ENCODE peak calls at places on chromosomes 7 and 10, in eight cellular contexts. V, O, H, N, W, B, L and Q are unnamed samples.

GRCh38 chr10:83164134-83164533 is 975.2 kb upstream of the GHITM start:
- DNase-seq in N (no peak), B (no peak), O (no peak), W (no peak), V (peak), L (no peak), H (no peak), Q (no peak)

GRCh38 chr10:125911990-125912389 is 15.6 kb downstream of the FANK1 start:
- DNase-seq in L (no peak), W (peak), B (peak), N (peak), O (no peak), V (no peak), H (no peak), Q (no peak)

GRCh38 chr7:156618791-156619367 is 21.7 kb upstream of the RNF32 start:
- DNase-seq in B (no peak), W (no peak), N (no peak), V (no peak), O (no peak), L (no peak), H (no peak), Q (peak)

GRCh38 chr10:59177031-59177861 is 803 bp downstream of the PHYHIPL start:
- DNase-seq in W (peak), H (peak), B (peak), O (peak), N (no peak), V (peak), L (peak), Q (peak)

GRCh38 chr10:61284222-61284890 is 168.8 kb downstream of the TMEM26 start:
- DNase-seq in V (peak), N (no peak), H (peak), L (peak), O (peak), B (no peak), W (no peak), Q (peak)

GRCh38 chr10:131961777-131962450 is 19.8 kb downstream of the BNIP3 start:
- DNase-seq in V (no peak), W (no peak), B (peak), H (no peak), N (no peak), O (no peak), L (no peak), Q (no peak)

GRCh38 chr10:131211965-131212619 is 99.4 kb downstream of the TCERG1L start:
- DNase-seq in V (no peak), W (no peak), H (no peak), L (no peak), B (no peak), N (no peak), O (no peak), Q (no peak)

GRCh38 chr10:112834661-112835060 is 115.4 kb upstream of the TCF7L2 start:
- DNase-seq in N (peak), W (no peak), B (no peak), V (no peak), L (no peak), H (no peak), O (no peak), Q (no peak)

GRCh38 chr7:150852371-150852905 is at the start of gene AOC1:
- DNase-seq in V (no peak), N (peak), O (no peak), W (no peak), B (no peak), H (no peak), L (peak), Q (no peak)

GRCh38 chr7:41885078-41885477 is 182.2 kb upstream of the INHBA start:
- DNase-seq in V (peak), N (no peak), W (no peak), H (peak), L (no peak), O (no peak), B (no peak), Q (no peak)

GRCh38 chr7:2172311-2173183 is 60.2 kb downstream of the MAD1L1 start:
- DNase-seq in V (peak), O (peak), L (no peak), B (peak), H (peak), N (peak), W (no peak), Q (no peak)

GRCh38 chr7:112192236-112193154 is 13.7 kb downstream of the DOCK4 start:
- DNase-seq in H (peak), B (no peak), O (no peak), V (peak), L (no peak), W (no peak), N (no peak), Q (no peak)

GRCh38 chr10:129932182-129932581 is 31.9 kb downstream of the EBF3 start:
- DNase-seq in O (no peak), L (no peak), W (no peak), V (no peak), H (no peak), N (peak), B (no peak), Q (no peak)

GRCh38 chr10:100653957-100654834 is 91.2 kb upstream of the PAX2 start:
- DNase-seq in V (peak), H (no peak), W (no peak), N (no peak), L (peak), B (no peak), O (no peak), Q (peak)

GRCh38 chr10:98391578-98391991 is 23.4 kb downstream of the PYROXD2 start:
- DNase-seq in B (peak), N (no peak), H (peak), L (no peak), V (no peak), W (no peak), O (no peak), Q (no peak)

GRCh38 chr10:74967850-74968620 is 141.6 kb downstream of the KAT6B start:
- DNase-seq in L (peak), O (no peak), H (peak), N (no peak), V (no peak), W (no peak), B (no peak), Q (no peak)

GRCh38 chr7:107703872-107704271 is 40.1 kb upstream of the CBLL1 start:
- DNase-seq in L (no peak), W (no peak), V (no peak), N (no peak), B (no peak), O (no peak), H (no peak), Q (no peak)

GRCh38 chr7:5143935-5144903 is 45.8 kb upstream of the WIPI2 start:
- DNase-seq in W (no peak), V (peak), L (peak), H (no peak), O (no peak), N (no peak), B (peak), Q (no peak)

GRCh38 chr7:20514364-20514763 is 101.1 kb upstream of the ABCB5 start:
- DNase-seq in V (peak), L (no peak), H (peak), B (peak), N (no peak), W (no peak), O (no peak), Q (peak)

GRCh38 chr7:96649981-96650380 is 59.7 kb downstream of the SEM1 start:
- DNase-seq in H (peak), W (no peak), B (no peak), L (no peak), O (no peak), N (no peak), V (peak), Q (no peak)

GRCh38 chr10:37952051-37952815 is 24.2 kb downstream of the ZNF25 start:
- DNase-seq in O (no peak), N (no peak), B (no peak), L (no peak), V (no peak), H (no peak), W (no peak), Q (no peak)

GRCh38 chr7:27168265-27168947 is 3.1 kb upstream of the HOXA9 start:
- DNase-seq in O (no peak), L (peak), W (no peak), H (no peak), B (no peak), N (peak), V (no peak), Q (peak)

GRCh38 chr10:70441877-70442205 is 360 bp upstream of the NODAL start:
- DNase-seq in N (no peak), V (no peak), H (peak), L (peak), W (no peak), B (no peak), O (no peak), Q (no peak)

GRCh38 chr7:36653671-36654355 is 70.5 kb downstream of the AOAH start:
- DNase-seq in B (no peak), W (no peak), V (no peak), H (no peak), L (peak), O (no peak), N (no peak), Q (no peak)

GRCh38 chr7:81603-82342 is 110.6 kb upstream of the FAM20C start:
- DNase-seq in H (peak), O (no peak), V (no peak), B (no peak), N (no peak), W (no peak), L (no peak), Q (no peak)

GRCh38 chr10:119418401-119418800 is 124.1 kb downstream of the RGS10 start:
- DNase-seq in N (no peak), H (no peak), L (no peak), V (no peak), W (no peak), O (no peak), B (no peak), Q (no peak)

GRCh38 chr10:97422921-97423420 is 3.0 kb upstream of the PGAM1 start:
- DNase-seq in W (no peak), V (peak), N (no peak), O (no peak), L (no peak), B (no peak), H (peak), Q (no peak)

GRCh38 chr7:157211710-157212109 is 73.0 kb downstream of the UBE3C start:
- DNase-seq in O (peak), B (no peak), H (no peak), L (no peak), V (peak), N (no peak), W (no peak), Q (no peak)

GRCh38 chr7:148495614-148496013 is 95.0 kb upstream of the C7orf33 start:
- DNase-seq in O (no peak), W (no peak), N (no peak), H (no peak), V (no peak), L (no peak), B (no peak), Q (no peak)

GRCh38 chr7:24828871-24829661 is 71.8 kb upstream of the GSDME start:
- DNase-seq in B (no peak), W (no peak), V (peak), L (no peak), O (no peak), H (no peak), N (no peak), Q (no peak)

GRCh38 chr10:96646251-96646740 is 59.5 kb upstream of the TM9SF3 start:
- DNase-seq in V (no peak), W (no peak), B (no peak), N (no peak), H (no peak), O (no peak), L (no peak), Q (no peak)

GRCh38 chr10:131094406-131095108 is 217.0 kb downstream of the TCERG1L start:
- DNase-seq in N (peak), B (no peak), H (peak), O (no peak), L (peak), V (no peak), W (no peak), Q (peak)

DNA sequence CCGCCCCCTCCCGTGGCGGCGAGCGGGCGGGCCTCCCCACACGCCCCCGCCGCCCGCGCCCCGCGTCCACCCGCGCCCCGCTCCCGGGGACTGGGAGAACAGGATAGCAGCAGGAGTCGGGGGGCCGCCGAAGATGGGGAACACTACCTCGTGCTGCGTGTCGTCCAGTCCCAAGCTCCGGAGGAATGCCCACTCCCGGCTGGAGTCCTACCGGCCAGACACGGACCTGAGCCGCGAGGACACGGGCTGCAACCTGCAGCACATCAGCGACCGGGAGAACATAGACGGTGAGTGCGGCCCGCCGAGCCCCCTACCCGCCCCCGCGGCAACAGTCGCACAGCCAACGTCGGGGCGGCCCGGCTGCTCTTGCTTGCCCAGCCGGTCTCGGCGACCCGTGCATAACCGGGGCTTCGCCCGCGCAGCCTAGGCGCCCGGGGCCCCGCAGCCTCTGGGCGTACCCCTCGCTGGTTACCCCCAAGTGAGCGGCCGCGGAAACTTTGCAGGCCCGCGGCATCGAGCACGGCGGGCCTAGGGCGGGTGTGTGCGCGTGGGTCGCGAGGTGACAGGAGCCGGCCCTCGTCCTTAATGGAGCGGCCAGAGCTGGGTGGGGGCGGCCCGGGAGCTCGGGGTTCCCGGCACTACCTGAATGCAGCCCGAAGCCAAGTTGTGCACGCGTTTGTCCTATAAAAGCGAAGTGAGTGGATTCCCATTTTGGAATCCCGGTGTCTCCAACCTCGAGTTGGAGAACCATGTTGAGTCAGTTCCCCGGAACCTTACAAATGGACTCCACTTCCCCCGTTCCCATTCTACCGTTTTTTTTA is 822 bp downstream of the CCNY start:
- DNase-seq in O (no peak), H (peak), W (peak), L (peak), V (peak), N (peak), B (peak), Q (peak)
- TF ChIP-seq CTCF in O (peak), H (no peak), W (no peak), L (no peak), V (no peak), N (no peak), B (no peak), Q (no peak)

DNA sequence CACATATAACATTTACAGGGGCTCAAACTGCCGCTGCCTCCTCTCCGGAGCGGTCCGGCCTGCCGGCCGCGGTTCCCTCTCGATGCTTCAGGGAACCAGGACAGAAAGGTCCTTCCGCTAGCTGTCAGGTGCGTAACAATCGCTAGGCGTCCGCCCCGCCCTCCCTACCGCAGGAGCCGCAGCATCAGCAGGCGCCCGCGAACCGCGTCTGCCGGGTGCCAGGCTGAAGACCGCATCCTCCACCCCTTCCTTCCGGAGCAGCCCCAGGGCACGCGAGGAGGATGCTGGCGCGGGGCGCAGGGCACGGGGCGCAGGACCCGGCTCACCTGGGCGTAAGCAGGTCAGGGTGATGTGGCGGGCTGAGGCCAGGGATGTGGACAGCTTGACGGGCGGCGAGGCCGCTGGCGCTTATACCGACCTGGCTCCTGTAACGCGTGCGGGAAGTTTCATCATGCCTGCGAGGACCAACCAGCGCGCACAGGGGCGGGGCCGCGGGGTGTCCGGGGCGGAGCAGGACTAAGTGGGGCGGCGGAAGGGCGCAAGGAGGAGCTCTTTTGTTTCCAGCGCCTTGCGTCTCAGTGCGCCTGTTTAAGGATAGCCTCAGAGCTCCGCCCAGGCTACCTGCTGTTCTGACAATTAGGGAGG is at the start of gene ASNS:
- DNase-seq in O (peak), L (peak), V (peak), N (peak), B (peak), H (peak), W (peak), Q (peak)
- TF ChIP-seq CTCF in O (peak), L (no peak), V (peak), N (no peak), B (no peak), H (no peak), W (no peak), Q (no peak)

DNA sequence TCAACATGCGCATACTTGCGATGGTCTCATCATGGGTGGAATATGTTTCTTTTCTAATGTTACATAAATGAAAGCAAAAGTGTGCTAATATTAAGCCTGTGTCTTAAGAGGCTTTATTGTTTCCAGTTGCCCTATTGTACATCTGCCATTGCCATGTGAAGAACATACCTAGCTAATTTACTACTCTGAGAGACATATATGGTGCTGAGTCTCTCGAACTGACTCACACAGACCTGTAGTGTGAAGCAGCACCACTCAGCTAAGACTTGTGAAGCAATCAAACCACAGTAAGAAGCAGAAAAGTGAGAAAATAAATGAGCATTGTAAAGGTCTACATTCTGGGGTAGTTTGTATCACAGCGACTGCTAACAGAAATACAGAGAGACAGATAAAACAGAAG is 645.6 kb upstream of the PCDH15 start:
- DNase-seq in O (no peak), B (no peak), W (no peak), H (peak), N (no peak), L (no peak), V (no peak), Q (no peak)
- TF ChIP-seq CTCF in O (no peak), B (no peak), W (no peak), H (no peak), N (no peak), L (no peak), V (no peak), Q (no peak)

GRCh38 chr7:47580811-47581331 is 1.0 kb downstream of the TNS3 start:
- DNase-seq in H (no peak), V (no peak), B (no peak), W (no peak), O (no peak), N (no peak), L (peak), Q (peak)

GRCh38 chr7:47582748-47583740 is 1.1 kb upstream of the TNS3 start:
- DNase-seq in V (peak), H (no peak), B (no peak), O (no peak), W (no peak), L (no peak), N (no peak), Q (no peak)

GRCh38 chr7:47580175-47580701 is 1.7 kb downstream of the TNS3 start:
- DNase-seq in H (no peak), O (no peak), B (peak), W (no peak), L (peak), N (no peak), V (peak), Q (no peak)

GRCh38 chr7:47581442-47581820 is 480 bp downstream of the TNS3 start:
- DNase-seq in N (no peak), B (peak), W (peak), O (no peak), V (no peak), H (no peak), L (peak), Q (peak)

DNA sequence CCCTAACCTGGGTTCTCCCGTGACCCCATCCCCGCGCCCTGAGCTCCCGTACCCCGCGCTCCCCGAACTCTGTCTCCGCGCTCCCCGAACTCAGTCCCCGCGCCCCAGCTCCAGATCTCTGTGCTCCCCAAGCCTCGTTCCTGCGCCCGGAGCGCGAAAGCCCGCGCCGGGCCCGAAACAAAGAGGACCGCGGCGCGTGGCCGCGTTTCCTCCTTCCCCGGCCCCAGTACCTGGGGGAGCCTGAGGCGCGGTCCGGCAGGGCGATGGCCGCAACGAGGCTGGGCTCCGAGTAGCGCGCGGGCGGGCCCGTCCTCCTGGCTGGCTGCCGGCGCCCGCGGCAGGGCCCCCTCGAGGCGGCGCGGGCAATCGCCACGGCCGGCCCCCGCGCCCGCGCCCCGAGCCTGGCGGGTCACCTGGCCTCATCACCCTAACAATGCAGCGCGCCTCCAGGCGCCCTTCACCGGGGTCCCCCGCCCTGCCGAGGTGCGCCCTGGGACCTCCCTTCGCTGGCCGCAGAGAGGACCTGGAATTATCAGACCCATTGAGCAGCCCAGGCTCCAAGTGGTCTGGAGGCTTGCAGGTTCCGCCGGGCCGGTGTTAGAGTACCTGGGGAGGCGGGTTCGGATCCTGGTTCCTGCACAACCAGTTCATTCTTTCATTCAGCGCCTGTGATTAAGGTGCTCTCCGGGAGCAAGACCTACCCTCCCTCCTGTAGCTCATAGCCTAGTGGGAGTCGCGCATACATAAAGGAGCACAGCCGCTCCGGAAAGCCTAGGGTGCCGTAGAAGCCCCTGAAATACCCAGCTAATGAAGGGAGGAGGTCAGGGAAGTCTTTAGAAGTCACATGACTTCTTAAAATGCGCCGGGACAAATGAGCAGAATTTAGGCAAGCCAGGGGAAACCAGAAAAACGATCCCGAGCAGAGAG is at the start of gene TNS3:
- DNase-seq in N (no peak), O (no peak), H (no peak), L (peak), V (no peak), W (peak), B (peak), Q (peak)
- TF ChIP-seq CTCF in N (peak), O (no peak), H (no peak), L (no peak), V (no peak), W (peak), B (peak), Q (no peak)